ENCODE peak calls at places on chromosome 22, in nine cellular contexts. H, U, X, N, V, E, Y, C and S are unnamed samples.

GRCh38 chr22:32024791-32025190 is 18.3 kb upstream of the SLC5A1 start:
- DNase-seq in E (no peak), C (no peak), Y (peak; percentile 33), H (no peak), N (no peak), X (peak; percentile 18), U (no peak), V (no peak), S (no peak)

GRCh38 chr22:27150530-27150909 is 493.1 kb downstream of the MIAT start:
- DNase-seq in C (no peak), E (no peak), X (no peak), H (no peak), V (no peak), U (no peak), Y (no peak), N (no peak), S (no peak)

GRCh38 chr22:44775862-44776261 is 23.5 kb downstream of the ARHGAP8 start:
- DNase-seq in X (no peak), N (no peak), H (no peak), Y (no peak), V (no peak), U (no peak), C (no peak), E (no peak), S (no peak)

GRCh38 chr22:20223421-20224245 is 44.5 kb downstream of the RTN4R start:
- DNase-seq in X (no peak), E (no peak), V (no peak), U (no peak), H (no peak), N (no peak), Y (no peak), C (no peak), S (no peak)

GRCh38 chr22:46763051-46763705 is 728 bp downstream of the TBC1D22A start:
- DNase-seq in V (peak; percentile 73), E (no peak), H (peak; percentile 39), U (no peak), X (peak; percentile 7), N (peak; percentile 25), Y (no peak), C (peak; percentile 68), S (no peak)

GRCh38 chr22:36942561-36942960 is 29.1 kb downstream of the CSF2RB start:
- DNase-seq in N (no peak), E (no peak), X (no peak), Y (no peak), H (no peak), U (no peak), C (no peak), V (no peak), S (no peak)

GRCh38 chr22:40533712-40534378 is 102.7 kb downstream of the MRTFA start:
- DNase-seq in V (no peak), X (peak; percentile 74), U (peak; percentile 60), C (peak; percentile 19), N (no peak), E (no peak), H (no peak), Y (peak; percentile 40), S (no peak)

GRCh38 chr22:30400159-30400558 is 3.3 kb downstream of the SEC14L2 start:
- DNase-seq in Y (no peak), E (no peak), V (no peak), C (no peak), X (no peak), U (no peak), N (no peak), H (no peak), S (no peak)

GRCh38 chr22:43270314-43270908 is 72.8 kb downstream of the SCUBE1 start:
- DNase-seq in X (no peak), N (peak; percentile 38), V (no peak), Y (no peak), U (no peak), H (no peak), C (peak; percentile 56), E (peak; percentile 19), S (no peak)

GRCh38 chr22:21712751-21713427 is 22.7 kb downstream of the YPEL1 start:
- DNase-seq in X (peak; percentile 78), U (peak; percentile 37), N (peak; percentile 61), H (no peak), V (peak; percentile 56), Y (peak; percentile 82), C (peak; percentile 59), E (peak; percentile 69), S (peak; percentile 48)

GRCh38 chr22:25930710-25931353 is 188.8 kb downstream of the MYO18B start:
- DNase-seq in U (no peak), H (no peak), Y (no peak), E (no peak), C (no peak), N (no peak), X (no peak), V (no peak), S (no peak)

GRCh38 chr22:36435516-36436415 is 45.7 kb downstream of the TXN2 start:
- DNase-seq in C (peak; percentile 84), E (peak; percentile 63), N (no peak), X (no peak), H (peak; percentile 81), V (peak; percentile 68), Y (peak; percentile 69), U (peak; percentile 79), S (no peak)

GRCh38 chr22:37088750-37089408 is 20.6 kb downstream of the TMPRSS6 start:
- DNase-seq in E (no peak), C (no peak), V (no peak), Y (no peak), N (no peak), U (no peak), X (no peak), H (no peak), S (no peak)

GRCh38 chr22:21626735-21627469 is 2.9 kb downstream of the YDJC start:
- DNase-seq in H (no peak), U (no peak), C (no peak), N (no peak), E (no peak), V (no peak), X (no peak), Y (no peak), S (no peak)

GRCh38 chr22:22720724-22721261 is 76.4 kb downstream of the GGTLC2 start:
- DNase-seq in C (peak; percentile 46), X (no peak), U (no peak), E (no peak), N (no peak), H (no peak), Y (no peak), V (no peak), S (no peak)

GRCh38 chr22:47795477-47796127 is 1033.2 kb downstream of the TBC1D22A start:
- DNase-seq in X (no peak), H (no peak), E (no peak), U (no peak), C (no peak), V (no peak), Y (no peak), N (no peak), S (no peak)

GRCh38 chr22:47794851-47795250 is 1032.4 kb downstream of the TBC1D22A start:
- DNase-seq in H (no peak), U (no peak), X (no peak), C (no peak), Y (no peak), V (no peak), N (no peak), E (no peak), S (no peak)

GRCh38 chr22:47797546-47797945 is 1035.1 kb downstream of the TBC1D22A start:
- DNase-seq in C (no peak), V (no peak), X (no peak), N (no peak), U (no peak), E (no peak), Y (no peak), H (no peak), S (no peak)

GRCh38 chr22:47796128-47796908 is 1033.9 kb downstream of the TBC1D22A start:
- DNase-seq in Y (no peak), N (no peak), U (no peak), V (no peak), C (no peak), E (no peak), X (no peak), H (no peak), S (no peak)

GRCh38 chr22:47793304-47794101 is 1031.1 kb downstream of the TBC1D22A start:
- DNase-seq in V (no peak), Y (no peak), N (no peak), E (no peak), X (no peak), U (no peak), H (no peak), C (no peak), S (no peak)
- TF ChIP-seq CTCF in V (no peak), Y (no peak), N (no peak), E (no peak), X (no peak), U (no peak), H (no peak), C (no peak), S (no peak)

GRCh38 chr22:39291501-39291900 is 27.9 kb downstream of the RPL3 start:
- DNase-seq in N (no peak), X (no peak), E (no peak), C (no peak), Y (no peak), U (no peak), V (no peak), H (peak; percentile 71), S (no peak)
- TF ChIP-seq CTCF in N (no peak), X (peak; percentile 1), E (peak; percentile 35), C (no peak), Y (no peak), U (no peak), V (no peak), H (no peak), S (no peak)

DNA sequence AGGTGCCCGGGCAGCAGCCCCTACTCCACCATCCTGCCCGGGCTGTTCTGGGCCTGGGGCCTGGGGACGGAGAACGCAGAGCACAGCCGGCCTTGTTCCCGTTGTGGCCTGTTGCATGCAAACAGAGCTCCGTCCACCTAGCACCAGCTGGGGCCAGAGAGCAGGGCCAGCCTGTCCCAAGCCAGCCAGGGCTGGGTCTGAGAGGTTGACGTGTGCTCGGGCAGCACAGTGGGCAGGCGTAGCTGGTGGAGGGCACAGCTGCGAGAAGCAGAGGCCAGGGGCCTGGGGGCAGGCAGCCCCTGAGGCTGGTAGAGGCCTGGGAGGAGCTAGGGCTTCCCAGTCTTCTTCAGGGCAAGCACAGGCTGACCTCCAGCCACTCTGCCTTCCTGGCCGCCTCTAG is 1192.6 kb downstream of the BRD1 start:
- DNase-seq in U (no peak), C (no peak), X (no peak), N (no peak), Y (no peak), E (no peak), V (no peak), H (no peak), S (no peak)
- TF ChIP-seq CTCF in U (no peak), C (no peak), X (no peak), N (no peak), Y (no peak), E (no peak), V (no peak), H (no peak), S (no peak)

DNA sequence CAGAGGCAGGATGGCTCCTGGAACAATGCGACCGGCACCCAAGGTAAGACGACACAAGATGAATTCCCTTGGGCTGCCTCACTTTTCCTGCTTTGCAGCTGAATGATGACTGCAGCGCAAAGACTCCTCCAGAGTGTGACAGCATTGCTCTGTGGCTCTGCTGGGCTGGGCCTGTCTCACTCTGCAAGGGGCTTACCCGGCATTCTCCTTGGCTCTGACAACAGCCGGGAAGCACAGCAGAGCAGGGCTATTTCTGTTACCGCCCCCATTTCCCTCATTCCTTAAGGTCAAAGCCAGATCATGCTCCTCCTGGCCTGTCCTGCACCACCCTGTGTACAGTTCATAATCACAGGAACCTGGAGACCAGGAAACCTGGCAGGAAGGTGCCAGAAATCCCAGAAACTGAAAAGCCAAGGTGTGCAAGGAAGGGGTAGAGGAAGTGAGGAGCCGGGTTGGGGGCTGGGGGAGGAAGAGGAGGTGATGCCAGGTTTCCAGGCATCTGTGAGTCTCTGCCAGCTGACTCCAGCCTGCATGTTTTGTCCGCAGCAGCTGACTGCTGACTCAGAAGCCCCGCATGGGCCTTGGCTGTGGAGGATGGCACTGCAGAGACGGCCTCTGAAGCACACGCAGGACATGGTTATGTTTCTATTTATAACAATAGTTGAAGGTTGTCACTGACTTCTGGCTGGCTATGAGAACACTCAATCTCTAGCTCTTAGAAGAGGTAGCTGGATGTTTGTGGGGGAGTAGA is 113.6 kb downstream of the MICAL3 start:
- DNase-seq in N (peak; percentile 60), Y (peak; percentile 81), V (no peak), H (peak; percentile 45), C (peak; percentile 40), E (no peak), X (peak; percentile 91), U (no peak), S (peak; percentile 57)
- TF ChIP-seq CTCF in N (no peak), Y (peak; percentile 53), V (peak; percentile 12), H (no peak), C (no peak), E (no peak), X (peak; percentile 74), U (no peak), S (no peak)